ENCODE peak calls at places on chromosomes 12 and 14, in eight cellular contexts. Y is GM23338; Z is nephron progenitor cell; M is adrenal gland; Q is LoVo; N is IMR-90; W is activated naive CD4-positive, alpha-beta T cell treated with Interleukin-2 at 50 U/mL for 16 hours; J is SW480. H is an unnamed sample.

GRCh38 chr12:110896559-110896958 is 23.8 kb downstream of the MYL2 start:
- DNase-seq in Y (no peak), Z (no peak), M (no peak), Q (peak), N (no peak), W (no peak), J (no peak), H (no peak)

GRCh38 chr12:32920506-32921085 is 24.0 kb upstream of the PKP2 start:
- DNase-seq in Y (peak), Z (no peak), M (no peak), Q (peak), N (no peak), W (no peak), J (peak), H (peak)

GRCh38 chr14:28757790-28758189 is 8.8 kb upstream of the FOXG1 start:
- DNase-seq in Y (no peak), Z (no peak), M (no peak), Q (no peak), N (no peak), W (no peak), J (no peak), H (no peak)

GRCh38 chr14:86430807-86431206 is 900.9 kb downstream of the FLRT2 start:
- DNase-seq in Y (no peak), Z (no peak), M (no peak), Q (no peak), N (peak), W (no peak), J (no peak), H (no peak)

GRCh38 chr12:24496755-24497154 is 452.1 kb downstream of the BCAT1 start:
- DNase-seq in Y (no peak), Z (no peak), M (no peak), Q (no peak), N (peak), W (no peak), J (peak), H (no peak)

GRCh38 chr12:6613776-6614512 is 6.8 kb upstream of the CHD4 start:
- DNase-seq in Y (peak), Z (peak), M (peak), Q (no peak), N (peak), W (peak), J (peak), H (peak)

GRCh38 chr14:54614296-54614695 is 47.4 kb downstream of the SAMD4A start:
- DNase-seq in Y (no peak), Z (no peak), M (no peak), Q (no peak), N (no peak), W (no peak), J (no peak), H (no peak)

GRCh38 chr12:25839470-25839869 is 119.0 kb upstream of the RASSF8 start:
- DNase-seq in Y (no peak), Z (no peak), M (no peak), Q (no peak), N (peak), W (no peak), J (no peak), H (no peak)

GRCh38 chr12:124713041-124713435 is 145.6 kb upstream of the NCOR2 start:
- DNase-seq in Y (no peak), Z (no peak), M (peak), Q (no peak), N (no peak), W (no peak), J (no peak), H (peak)

GRCh38 chr12:31496257-31496656 is 94.7 kb downstream of the DENND5B start:
- DNase-seq in Y (no peak), Z (no peak), M (no peak), Q (no peak), N (peak), W (no peak), J (no peak), H (no peak)

GRCh38 chr12:20382117-20382516 is 13.8 kb downstream of the PDE3A start:
- DNase-seq in Y (no peak), Z (no peak), M (no peak), Q (no peak), N (no peak), W (no peak), J (no peak), H (no peak)

GRCh38 chr12:108468149-108468968 is 46.7 kb upstream of the FICD start:
- DNase-seq in Y (peak), Z (peak), M (no peak), Q (peak), N (peak), W (no peak), J (peak), H (peak)

GRCh38 chr14:30673071-30673470 is 51.0 kb downstream of the SCFD1 start:
- DNase-seq in Y (no peak), Z (no peak), M (no peak), Q (no peak), N (no peak), W (no peak), J (no peak), H (no peak)

GRCh38 chr12:93573552-93574223 is 1.2 kb downstream of the SOCS2 start:
- DNase-seq in Y (peak), Z (peak), M (peak), Q (no peak), N (peak), W (peak), J (no peak), H (no peak)

GRCh38 chr14:75044322-75044721 is 6.9 kb downstream of the MLH3 start:
- DNase-seq in Y (no peak), Z (no peak), M (no peak), Q (peak), N (peak), W (no peak), J (no peak), H (no peak)

GRCh38 chr14:72610096-72610830 is 283.6 kb downstream of the DPF3 start:
- DNase-seq in Y (no peak), Z (no peak), M (no peak), Q (no peak), N (no peak), W (no peak), J (no peak), H (no peak)

GRCh38 chr14:33567003-33567735 is 383.7 kb downstream of the EGLN3 start:
- DNase-seq in Y (no peak), Z (peak), M (peak), Q (no peak), N (no peak), W (no peak), J (peak), H (no peak)

GRCh38 chr12:64895541-64895940 is 71.1 kb downstream of the TBC1D30 start:
- DNase-seq in Y (no peak), Z (no peak), M (no peak), Q (no peak), N (peak), W (no peak), J (no peak), H (no peak)

GRCh38 chr14:83765200-83765599 is 1764.7 kb upstream of the FLRT2 start:
- DNase-seq in Y (no peak), Z (no peak), M (no peak), Q (no peak), N (no peak), W (no peak), J (no peak), H (no peak)

GRCh38 chr12:132408001-132408400 is 78.6 kb upstream of the GALNT9 start:
- DNase-seq in Y (no peak), Z (no peak), M (no peak), Q (no peak), N (no peak), W (no peak), J (no peak), H (no peak)

GRCh38 chr12:32535260-32535999 is 136.1 kb downstream of the FGD4 start:
- DNase-seq in Y (peak), Z (peak), M (peak), Q (peak), N (peak), W (no peak), J (peak), H (peak)

GRCh38 chr14:90644882-90645281 is 171.3 kb downstream of the TTC7B start:
- DNase-seq in Y (no peak), Z (no peak), M (no peak), Q (no peak), N (peak), W (no peak), J (no peak), H (no peak)

GRCh38 chr14:89926709-89927108 is 27.8 kb downstream of the EFCAB11 start:
- DNase-seq in Y (no peak), Z (no peak), M (no peak), Q (no peak), N (peak), W (no peak), J (no peak), H (no peak)

GRCh38 chr12:5442251-5443006 is 10.5 kb downstream of the NTF3 start:
- DNase-seq in Y (peak), Z (no peak), M (no peak), Q (peak), N (peak), W (no peak), J (peak), H (no peak)

GRCh38 chr14:77498120-77498979 is at the start of gene ISM2:
- DNase-seq in Y (peak), Z (peak), M (peak), Q (peak), N (peak), W (peak), J (peak), H (peak)

GRCh38 chr14:86038401-86038985 is 508.5 kb downstream of the FLRT2 start:
- DNase-seq in Y (peak), Z (peak), M (peak), Q (peak), N (peak), W (peak), J (peak), H (no peak)

GRCh38 chr12:122028601-122029560 is 7.2 kb downstream of the BCL7A start:
- DNase-seq in Y (no peak), Z (no peak), M (no peak), Q (no peak), N (no peak), W (peak), J (no peak), H (no peak)

GRCh38 chr12:110233212-110233903 is 47.7 kb upstream of the ATP2A2 start:
- DNase-seq in Y (no peak), Z (no peak), M (no peak), Q (no peak), N (no peak), W (no peak), J (no peak), H (no peak)

GRCh38 chr12:52142431-52142830 is 49.4 kb downstream of the KRT80 start:
- DNase-seq in Y (no peak), Z (no peak), M (no peak), Q (no peak), N (no peak), W (no peak), J (no peak), H (no peak)

GRCh38 chr14:103552011-103552797 is 10.3 kb downstream of the BAG5 start:
- DNase-seq in Y (no peak), Z (no peak), M (peak), Q (peak), N (peak), W (no peak), J (peak), H (no peak)

GRCh38 chr12:39300799-39301198 is 142.1 kb downstream of the KIF21A start:
- DNase-seq in Y (no peak), Z (no peak), M (no peak), Q (no peak), N (no peak), W (no peak), J (no peak), H (no peak)